ENCODE peak calls at places on chromosome 22, in six cellular contexts. P, J, X, K, A and L are unnamed samples.

GRCh38 chr22:47810505-47811500 is 1048.4 kb downstream of the TBC1D22A start:
- DNase-seq in J (no peak), A (no peak), X (no peak), K (peak; percentile 76), P (no peak), L (no peak)

GRCh38 chr22:36374603-36375024 is 13.2 kb downstream of the MYH9 start:
- DNase-seq in A (peak; percentile 80), J (peak; percentile 77), P (peak; percentile 68), K (no peak), X (no peak), L (no peak)

GRCh38 chr22:31614781-31615480 is 47.1 kb downstream of the PISD start:
- DNase-seq in P (no peak), K (no peak), X (no peak), A (no peak), J (no peak), L (no peak)

GRCh38 chr22:28181332-28181731 is 262.3 kb upstream of the PITPNB start:
- DNase-seq in X (no peak), A (no peak), P (no peak), K (no peak), J (peak; percentile 8), L (no peak)

GRCh38 chr22:50599816-50600454 is 658 bp upstream of the MAPK8IP2 start:
- DNase-seq in X (no peak), J (no peak), K (no peak), P (peak; percentile 59), A (no peak), L (no peak)

GRCh38 chr22:30253205-30253852 is 6.8 kb upstream of the LIF start:
- DNase-seq in J (peak; percentile 83), X (peak; percentile 62), K (peak; percentile 93), A (no peak), P (peak; percentile 43), L (no peak)

GRCh38 chr22:16783930-16784354 is 41.3 kb downstream of the XKR3 start:
- DNase-seq in J (no peak), A (peak; percentile 8), K (no peak), X (peak; percentile 4), P (no peak), L (no peak)

GRCh38 chr22:29351891-29352290 is 36.4 kb upstream of the RASL10A start:
- DNase-seq in K (no peak), P (no peak), J (no peak), A (no peak), X (no peak), L (no peak)

GRCh38 chr22:30876925-30877553 is 91.5 kb downstream of the MORC2 start:
- DNase-seq in P (no peak), A (no peak), K (no peak), J (peak; percentile 52), X (no peak), L (no peak)

GRCh38 chr22:44351685-44352377 is 39.1 kb upstream of the SHISAL1 start:
- DNase-seq in P (no peak), X (peak; percentile 38), A (no peak), J (peak; percentile 95), K (no peak), L (no peak)

GRCh38 chr22:41857860-41858199 is 24.9 kb downstream of the SREBF2 start:
- DNase-seq in A (no peak), J (no peak), X (no peak), P (no peak), K (no peak), L (no peak)
- TF ChIP-seq CTCF in A (no peak), J (no peak), X (no peak), P (no peak), K (no peak), L (no peak)

GRCh38 chr22:26589845-26590524 is at the start of gene TPST2:
- DNase-seq in K (peak; percentile 96), A (peak; percentile 19), J (peak; percentile 65), P (peak; percentile 83), X (peak; percentile 33), L (peak; percentile 94)
- TF ChIP-seq POLR2A in K (no peak), A (peak; percentile 43), J (peak; percentile 72), P (no peak), X (peak; percentile 50), L (no peak)

DNA sequence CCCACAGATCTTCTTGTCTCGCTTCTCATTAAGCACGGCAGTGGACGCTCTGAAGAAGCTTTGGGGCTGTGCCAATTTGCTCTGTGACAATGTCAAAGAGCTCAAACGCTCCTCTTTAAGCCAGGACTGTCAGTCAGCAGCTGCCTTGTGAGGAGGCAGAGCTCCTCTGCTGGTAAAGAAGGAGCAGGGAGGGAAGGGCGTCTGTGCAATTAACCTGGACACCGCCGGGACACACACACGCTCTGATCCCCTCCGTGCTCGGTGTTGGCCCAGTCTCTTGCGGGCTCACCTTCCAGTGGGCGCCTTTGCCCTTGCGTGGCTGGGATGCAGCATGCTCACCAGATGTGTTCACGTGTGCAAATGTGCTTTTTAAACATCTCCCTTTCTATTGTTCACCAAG is 373.9 kb downstream of the BRD1 start:
- DNase-seq in X (no peak), P (no peak), J (no peak), K (peak; percentile 53), A (no peak), L (no peak)
- TF ChIP-seq CTCF in X (no peak), P (no peak), J (no peak), K (no peak), A (no peak), L (no peak)

GRCh38 chr22:38271927-38272372 is 860 bp downstream of the TMEM184B start:
- DNase-seq in P (peak; percentile 71), A (no peak), J (no peak), K (no peak), X (no peak), L (no peak)
- TF ChIP-seq POLR2A in P (no peak), A (no peak), J (no peak), K (no peak), X (no peak), L (no peak)

GRCh38 chr22:45548991-45549736 is 46.5 kb downstream of the FBLN1 start:
- DNase-seq in A (peak; percentile 37), K (peak; percentile 93), J (peak; percentile 94), P (peak; percentile 46), X (peak; percentile 90), L (peak; percentile 96)
- TF ChIP-seq CTCF in A (peak; percentile 54), K (no peak), J (peak; percentile 74), P (no peak), X (peak; percentile 61), L (peak; percentile 23)

GRCh38 chr22:43346521-43346929 is 3.4 kb upstream of the SCUBE1 start:
- DNase-seq in A (peak; percentile 42), X (peak; percentile 65), K (peak; percentile 90), P (peak; percentile 66), J (no peak), L (no peak)
- TF ChIP-seq POLR2A in A (no peak), X (no peak), K (no peak), P (no peak), J (no peak), L (no peak)

DNA sequence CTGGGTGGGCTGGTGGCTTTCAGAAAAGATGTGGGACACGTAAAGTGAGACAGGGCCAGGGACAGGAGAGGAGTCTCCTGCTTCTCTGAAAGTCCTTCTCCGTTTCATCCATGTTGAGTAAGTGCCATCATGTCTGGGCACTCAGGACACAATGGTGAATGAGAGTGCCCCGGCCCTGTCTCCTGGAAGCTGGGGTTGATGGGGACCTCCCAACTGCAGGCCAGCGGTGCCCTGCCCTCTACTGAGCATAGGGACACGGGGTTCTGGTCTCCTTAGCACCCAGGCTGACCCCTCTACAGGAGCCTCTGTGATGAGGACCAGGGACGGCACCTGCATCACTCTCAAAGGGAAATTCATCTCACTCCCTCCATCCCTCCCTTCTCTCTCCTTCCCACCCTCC is 772.3 kb downstream of the BRD1 start:
- DNase-seq in K (no peak), X (no peak), A (no peak), J (no peak), P (no peak), L (no peak)
- TF ChIP-seq CTCF in K (no peak), X (no peak), A (no peak), J (no peak), P (no peak), L (no peak)

DNA sequence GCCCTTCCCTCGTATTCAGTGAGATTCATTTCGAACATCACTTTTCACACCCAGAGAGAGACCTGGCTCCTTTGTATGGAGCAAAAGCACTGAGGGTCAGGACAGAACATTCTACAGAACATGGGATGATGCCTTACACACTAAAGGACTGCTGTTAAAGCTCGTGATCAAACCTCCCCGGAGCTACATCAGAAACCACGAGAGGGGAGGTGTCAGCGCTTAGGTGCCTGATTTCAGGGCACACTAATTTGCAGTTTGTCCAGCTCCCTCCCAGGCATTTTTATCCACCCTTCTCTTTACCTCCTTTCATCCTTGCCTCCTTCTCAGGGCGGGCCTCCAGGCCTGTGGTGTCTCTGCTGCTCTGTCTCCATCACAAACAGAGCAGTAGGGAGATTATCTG is 127.5 kb downstream of the VPREB1 start:
- DNase-seq in X (no peak), A (no peak), K (no peak), J (no peak), P (no peak), L (peak; percentile 83)
- TF ChIP-seq POLR2A in X (no peak), A (no peak), K (no peak), J (no peak), P (no peak), L (no peak)

GRCh38 chr22:19890502-19891349 is 36.1 kb upstream of the GNB1L start:
- DNase-seq in P (no peak), A (no peak), X (no peak), K (no peak), J (no peak), L (no peak)

GRCh38 chr22:19891350-19892248 is 36.9 kb upstream of the GNB1L start:
- DNase-seq in J (peak; percentile 89), P (no peak), A (no peak), K (no peak), X (no peak), L (no peak)

GRCh38 chr22:19888131-19888746 is 33.6 kb upstream of the GNB1L start:
- DNase-seq in X (no peak), K (no peak), A (no peak), P (no peak), J (no peak), L (no peak)

GRCh38 chr22:19892249-19892879 is 37.7 kb upstream of the GNB1L start:
- DNase-seq in K (no peak), X (no peak), A (no peak), J (peak; percentile 53), P (no peak), L (no peak)

DNA sequence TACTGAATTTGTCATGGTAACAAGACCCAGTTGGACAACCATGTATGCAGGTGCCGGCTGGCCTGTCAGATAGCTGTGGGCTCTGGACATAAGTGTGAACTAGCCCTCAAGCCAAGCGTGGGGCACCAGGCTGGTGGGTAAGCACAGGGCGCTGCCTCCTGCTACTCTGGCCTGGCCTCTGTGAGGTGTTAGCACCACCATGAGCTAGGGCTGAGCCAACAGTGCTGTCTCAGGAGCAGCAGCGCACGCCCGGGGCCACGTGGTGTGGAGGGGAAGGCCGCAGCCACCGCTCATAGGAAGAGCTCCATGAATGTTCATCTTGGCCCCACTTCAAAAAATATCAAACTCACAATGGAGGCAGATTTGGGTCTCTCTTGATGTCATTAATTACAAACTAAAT is 35.3 kb upstream of the GNB1L start:
- DNase-seq in A (no peak), J (no peak), P (no peak), X (no peak), K (no peak), L (no peak)
- TF ChIP-seq CTCF in A (no peak), J (no peak), P (no peak), X (no peak), K (no peak), L (no peak)